ENCODE peak calls at places on chromosomes 12 and 14, in five cellular contexts. O is astrocyte, G is gastrocnemius medialis, Y is AG04450, I is kidney epithelial cell. T is an unnamed sample. For H3K27me3, the result is how much of the 10 kb centered on the place peaks cover.

GRCh38 chr12:53219116-53219955 is 12.3 kb upstream of the ITGB7 start:
- DNase-seq in O (peak), G (no peak), Y (no peak), I (no peak), T (no peak)

GRCh38 chr12:57152408-57153038 is 5.1 kb upstream of the LRP1-AS start:
- DNase-seq in O (peak), G (peak), Y (no peak), I (no peak), T (no peak)

GRCh38 chr14:36091096-36091495 is 85.4 kb downstream of the PTCSC3 start:
- DNase-seq in O (peak), G (no peak), Y (peak), I (peak), T (peak)

GRCh38 chr12:82069931-82070514 is 288.2 kb downstream of the CCDC59 start:
- DNase-seq in O (no peak), G (no peak), Y (no peak), I (no peak), T (no peak)

GRCh38 chr14:69587389-69587788 is 12.7 kb upstream of the CCDC177 start:
- DNase-seq in O (no peak), G (no peak), Y (no peak), I (no peak), T (no peak)

GRCh38 chr14:65833256-65833880 is 420.8 kb downstream of the FUT8 start:
- DNase-seq in O (no peak), G (peak), Y (no peak), I (no peak), T (no peak)

GRCh38 chr12:5442251-5443006 is 10.5 kb downstream of the NTF3 start:
- DNase-seq in O (peak), G (peak), Y (no peak), I (no peak), T (no peak)

GRCh38 chr12:131454418-131455217 is 256.3 kb upstream of the SFSWAP start:
- DNase-seq in O (no peak), G (no peak), Y (no peak), I (no peak), T (no peak)

GRCh38 chr14:81062816-81063215 is 107.4 kb downstream of the TSHR start:
- DNase-seq in O (no peak), G (no peak), Y (no peak), I (no peak), T (no peak)

GRCh38 chr14:104321151-104322130 is 183.1 kb downstream of the KIF26A start:
- DNase-seq in O (no peak), G (no peak), Y (no peak), I (no peak), T (no peak)

GRCh38 chr14:71511152-71511551 is 421.1 kb upstream of the RGS6 start:
- DNase-seq in O (no peak), G (no peak), Y (no peak), I (no peak), T (no peak)

GRCh38 chr12:52185400-52185967 is 6.3 kb downstream of the KRT80 start:
- DNase-seq in O (no peak), G (no peak), Y (no peak), I (no peak), T (no peak)

GRCh38 chr14:51368721-51369163 is 128.7 kb downstream of the TMX1 start:
- DNase-seq in O (peak), G (peak), Y (peak), I (no peak), T (peak)

GRCh38 chr12:27844427-27845090 is 64.5 kb upstream of the MANSC4 start:
- DNase-seq in O (peak), G (no peak), Y (no peak), I (no peak), T (no peak)

GRCh38 chr14:22651586-22651985 is 7.4 kb upstream of the OR6J1 start:
- DNase-seq in O (no peak), G (no peak), Y (no peak), I (no peak), T (no peak)

GRCh38 chr14:39034481-39035296 is 68.3 kb downstream of the SEC23A start:
- DNase-seq in O (no peak), G (no peak), Y (no peak), I (no peak), T (no peak)

GRCh38 chr12:92108651-92109050 is 37.0 kb downstream of the BTG1 start:
- DNase-seq in O (no peak), G (no peak), Y (peak), I (no peak), T (peak)

GRCh38 chr12:111842556-111843396 is 748 bp downstream of the MAPKAPK5 start:
- DNase-seq in O (no peak), G (no peak), Y (no peak), I (no peak), T (no peak)

GRCh38 chr12:45050751-45051489 is at the start of gene DBX2:
- DNase-seq in O (no peak), G (no peak), Y (no peak), I (no peak), T (no peak)

GRCh38 chr12:43462741-43463140 is 89.3 kb downstream of the ADAMTS20 start:
- DNase-seq in O (no peak), G (no peak), Y (no peak), I (no peak), T (no peak)

GRCh38 chr12:662541-663292 is 528 bp downstream of the NINJ2 start:
- DNase-seq in O (peak), G (no peak), Y (no peak), I (no peak), T (no peak)

GRCh38 chr14:36952702-36953101 is 219.7 kb downstream of the SLC25A21 start:
- DNase-seq in O (peak), G (no peak), Y (no peak), I (peak), T (peak)

GRCh38 chr12:46208370-46208769 is 60.5 kb downstream of the SLC38A1 start:
- DNase-seq in O (no peak), G (no peak), Y (no peak), I (no peak), T (no peak)

GRCh38 chr14:82412545-82412944 is 878.9 kb upstream of the SEL1L start:
- DNase-seq in O (no peak), G (no peak), Y (no peak), I (no peak), T (no peak)

GRCh38 chr14:89660183-89660582 is 243.2 kb upstream of the FOXN3 start:
- DNase-seq in O (peak), G (peak), Y (no peak), I (no peak), T (no peak)

GRCh38 chr12:49623142-49623899 is at the start of gene PRPF40B:
- DNase-seq in O (peak), G (peak), Y (peak), I (no peak), T (peak)

GRCh38 chr12:86838709-86839108 is 582.5 kb upstream of the MGAT4C start:
- DNase-seq in O (no peak), G (no peak), Y (no peak), I (no peak), T (no peak)

GRCh38 chr12:75592638-75593335 is 81.4 kb upstream of the KRR1 start:
- DNase-seq in O (no peak), G (no peak), Y (no peak), I (no peak), T (no peak)

GRCh38 chr12:5022465-5023061 is 21.1 kb upstream of the KCNA5 start:
- DNase-seq in O (peak), G (no peak), Y (no peak), I (no peak), T (no peak)

GRCh38 chr14:44833376-44833775 is 128.4 kb downstream of the KLHL28 start:
- DNase-seq in O (no peak), G (no peak), Y (no peak), I (peak), T (no peak)

GRCh38 chr12:92462049-92462448 is 240.7 kb upstream of the PLEKHG7 start:
- DNase-seq in O (peak), G (no peak), Y (no peak), I (no peak), T (no peak)

GRCh38 chr14:65414961-65415589 is 2.5 kb downstream of the FUT8 start:
- DNase-seq in O (peak), G (no peak), Y (peak), I (no peak), T (no peak)

GRCh38 chr14:89359477-89360222 is 57.4 kb downstream of the FOXN3 start:
- DNase-seq in O (no peak), G (peak), Y (no peak), I (no peak), T (no peak)

GRCh38 chr12:76307083-76307482 is 41.1 kb downstream of the BBS10 start:
- DNase-seq in O (no peak), G (no peak), Y (no peak), I (no peak), T (no peak)

DNA sequence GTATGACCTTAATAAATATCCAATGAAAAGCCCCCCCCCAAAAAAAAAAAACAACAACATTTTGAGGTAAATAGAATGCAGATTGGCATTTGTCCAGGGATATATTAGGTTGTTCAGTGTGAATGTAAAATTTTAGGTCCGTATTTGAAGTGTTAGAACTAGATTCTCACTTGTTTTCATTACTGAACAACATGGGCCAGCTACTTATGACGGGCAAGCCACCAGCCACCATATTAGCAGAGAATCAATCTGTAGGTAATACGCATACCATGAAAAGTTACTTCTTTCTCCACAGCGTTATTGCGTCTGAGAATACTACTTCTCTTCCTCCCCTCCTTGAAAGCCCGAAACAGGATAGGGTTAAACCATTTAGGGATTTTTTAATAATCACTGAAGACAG is 5.4 kb downstream of the FLRT2 start:
- DNase-seq in O (no peak), G (no peak), Y (no peak), I (no peak), T (no peak)
- H3K4me3 ChIP-seq in O (no peak), G (peak), Y (peak), I (no peak), T (peak)

GRCh38 chr12:71478277-71478676 is 38.7 kb downstream of the LGR5 start:
- DNase-seq in O (no peak), G (no peak), Y (no peak), I (no peak), T (no peak)
- TF ChIP-seq CTCF in O (no peak), G (no peak), Y (no peak), I (no peak), T (no peak)

GRCh38 chr12:6778212-6778570 is 5.9 kb downstream of the LAG3 start:
- DNase-seq in O (no peak), G (no peak), Y (no peak), I (no peak), T (no peak)
- H3K27me3 ChIP-seq in O (under half), G (under half), Y (under half), I (under half), T (under half)

DNA sequence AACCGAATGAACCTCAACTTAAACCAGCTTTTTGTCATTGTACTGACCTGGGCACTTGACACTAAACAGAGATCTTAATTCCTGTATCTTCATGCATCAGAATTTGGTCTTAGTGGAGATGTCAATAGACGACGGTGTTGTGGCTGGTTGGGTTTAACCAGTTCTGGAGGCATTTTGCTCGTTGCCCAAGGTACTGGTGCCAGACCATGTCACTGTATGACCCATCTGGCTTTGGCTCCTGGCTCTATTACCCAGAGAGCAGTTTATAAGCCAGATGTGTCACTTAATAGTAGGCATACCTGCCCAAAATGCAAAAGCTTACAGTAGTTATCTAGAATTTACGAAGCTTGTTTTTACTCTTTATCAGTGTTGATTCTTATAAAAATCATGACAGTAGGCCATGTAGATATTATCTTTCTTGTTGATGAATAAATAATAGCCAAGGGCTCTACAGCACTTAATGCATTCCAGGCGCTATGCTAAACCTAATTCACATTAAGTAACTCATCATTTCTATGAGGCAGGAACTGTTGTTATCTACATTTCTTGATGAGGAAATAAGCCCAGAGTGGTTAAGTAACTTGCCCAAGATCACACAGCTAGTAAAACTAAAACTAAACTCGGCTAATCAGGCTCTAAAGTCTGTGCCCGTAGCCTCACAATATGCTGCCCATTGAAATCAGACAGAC is 179.7 kb upstream of the HIF1A start:
- DNase-seq in O (no peak), G (no peak), Y (no peak), I (no peak), T (no peak)
- H3K4me3 ChIP-seq in O (no peak), G (no peak), Y (no peak), I (no peak), T (no peak)

DNA sequence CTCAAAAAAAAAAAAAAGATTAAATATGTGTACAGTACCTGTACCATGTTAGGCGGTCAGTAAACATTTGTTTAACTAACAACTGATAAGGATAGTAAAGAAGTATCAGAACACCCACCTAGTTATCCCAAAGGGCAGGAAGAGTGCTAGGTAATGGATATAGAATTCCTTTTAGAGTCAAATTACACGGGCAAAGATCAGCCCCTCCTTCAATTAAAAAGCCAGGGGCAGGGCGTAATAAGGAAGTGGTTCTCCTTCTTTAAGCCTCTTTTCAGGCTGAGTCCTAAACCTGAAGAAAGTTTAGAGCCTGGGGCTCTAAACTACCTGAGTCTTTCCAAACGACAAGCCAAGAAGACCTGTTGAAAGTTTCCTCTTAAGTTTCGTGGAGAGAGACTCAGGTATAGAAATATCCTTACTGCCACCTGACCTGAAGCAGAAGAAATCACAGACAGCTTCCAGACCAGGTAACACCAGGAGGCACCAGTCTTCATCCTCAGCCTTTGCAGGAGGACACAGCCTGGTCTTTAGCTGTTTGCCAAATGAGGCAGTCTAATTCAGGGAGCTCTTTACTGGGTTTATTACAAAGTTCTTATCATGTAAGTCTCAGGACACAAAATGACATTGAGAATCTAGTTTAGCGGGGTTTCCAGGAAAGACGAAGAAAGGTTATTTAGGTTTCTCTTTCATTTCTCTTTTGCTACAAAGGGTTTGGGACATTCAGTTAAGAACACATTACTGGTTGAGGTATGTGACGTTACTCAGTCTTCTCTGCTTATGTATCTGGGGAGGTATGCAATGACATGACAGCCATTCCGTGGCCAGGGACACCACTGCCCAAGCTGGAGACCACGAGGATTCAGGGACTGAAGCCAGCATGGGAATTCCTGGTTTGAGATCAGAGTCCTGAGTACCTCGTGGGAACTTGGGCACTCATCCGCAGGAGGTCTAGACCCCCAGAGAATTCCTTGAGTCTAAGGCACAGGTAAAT is at the start of gene BCL2L14:
- DNase-seq in O (peak), G (no peak), Y (no peak), I (no peak), T (no peak)
- TF ChIP-seq CTCF in O (no peak), G (no peak), Y (no peak), I (no peak), T (no peak)

DNA sequence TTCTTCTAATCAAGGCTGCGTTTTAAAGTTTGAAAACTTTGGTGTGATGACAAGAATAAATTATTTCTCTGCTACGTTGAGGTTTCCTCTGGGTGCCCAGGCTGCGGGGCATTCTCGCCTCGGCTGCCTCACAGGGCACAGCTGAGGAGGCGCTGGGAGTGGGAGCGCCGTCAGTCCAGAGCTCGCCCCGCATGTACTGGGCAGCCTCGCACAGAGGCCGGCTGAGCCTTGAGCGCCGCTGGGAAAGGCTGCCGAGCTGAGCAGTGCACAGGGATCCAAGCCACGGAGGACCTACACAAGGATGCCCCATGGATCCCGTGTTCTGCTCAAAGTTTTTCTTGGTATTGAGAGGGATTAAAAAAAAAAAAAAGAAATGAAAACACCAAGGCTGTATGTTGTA is 11.6 kb downstream of the RFX4 start:
- DNase-seq in O (no peak), G (no peak), Y (no peak), I (no peak), T (no peak)
- H3K27me3 ChIP-seq in O (under half), G (under half), Y (under half), I (under half), T (under half)

DNA sequence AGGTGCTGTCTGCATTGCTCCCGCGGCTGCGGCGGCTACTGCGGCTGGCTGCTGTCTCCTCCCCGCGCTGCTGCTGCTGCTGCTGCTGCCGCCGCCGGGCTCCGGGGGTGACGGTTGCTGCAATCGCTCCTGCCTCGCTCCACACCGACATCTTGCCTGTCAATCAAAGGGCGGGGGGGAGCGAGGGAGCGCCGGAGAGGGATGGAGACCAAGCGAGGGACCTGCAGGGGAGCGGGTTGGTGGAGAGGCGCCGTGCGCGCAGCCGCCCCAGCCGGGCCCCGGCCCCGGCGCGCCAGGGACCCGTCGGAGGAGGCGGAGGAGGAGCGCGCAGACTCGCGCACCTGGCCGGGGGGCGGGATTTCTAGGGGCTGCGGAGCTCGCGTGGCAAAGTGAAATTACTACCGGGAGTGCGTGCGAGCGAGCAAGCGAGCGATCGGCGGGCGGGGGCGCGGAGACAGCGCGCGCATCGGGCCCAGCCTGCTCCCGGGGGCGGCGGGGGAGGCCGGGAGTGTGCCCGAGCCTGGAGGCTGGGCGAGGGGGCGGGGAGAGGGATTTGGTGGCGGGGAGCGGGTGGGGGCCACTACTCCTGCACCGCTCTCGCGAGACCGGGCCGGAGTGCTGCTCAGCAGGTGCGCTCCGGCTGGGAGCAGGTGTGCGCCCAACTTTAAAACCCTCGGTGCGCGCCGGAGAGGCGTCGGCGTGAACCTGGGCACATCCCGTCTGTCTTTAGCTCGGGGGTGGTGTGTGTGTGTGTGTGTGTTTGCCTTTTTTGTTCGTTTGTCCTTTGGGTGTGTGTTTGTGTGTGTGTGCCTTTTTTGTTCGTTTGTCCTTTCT is at the start of gene KSR2:
- DNase-seq in O (peak), G (no peak), Y (no peak), I (peak), T (no peak)
- H3K4me3 ChIP-seq in O (peak), G (peak), Y (peak), I (peak), T (peak)

DNA sequence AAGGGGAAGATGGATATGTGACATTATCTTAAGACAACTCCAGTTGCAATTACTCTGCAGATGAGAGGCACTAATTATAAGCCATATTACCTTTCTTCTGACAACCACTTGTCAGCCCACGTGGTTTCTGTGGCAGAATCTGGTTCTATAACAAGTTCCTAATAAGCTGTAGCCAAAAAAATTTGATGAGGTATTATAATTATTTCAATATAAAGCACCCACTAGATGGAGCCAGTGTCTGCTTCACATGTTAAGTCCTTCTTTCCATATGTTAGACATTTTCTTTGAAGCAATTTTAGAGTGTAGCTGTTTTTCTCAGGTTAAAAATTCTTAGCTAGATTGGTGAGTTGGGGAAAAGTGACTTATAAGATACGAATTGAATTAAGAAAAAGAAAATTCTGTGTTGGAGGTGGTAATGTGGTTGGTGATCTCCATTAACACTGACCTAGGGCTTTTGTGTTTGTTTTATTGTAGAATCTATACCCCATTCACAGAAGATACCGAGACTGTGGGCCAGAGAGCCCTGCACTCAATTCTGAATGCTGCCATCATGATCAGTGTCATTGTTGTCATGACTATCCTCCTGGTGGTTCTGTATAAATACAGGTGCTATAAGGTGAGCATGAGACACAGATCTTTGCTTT is 36.9 kb downstream of the PSEN1 start:
- DNase-seq in O (peak), G (no peak), Y (peak), I (peak), T (no peak)
- TF ChIP-seq CTCF in O (peak), G (peak), Y (peak), I (peak), T (peak)